ENCODE peak calls at places on chromosome 21, in six cellular contexts. G is fibroblast of lung; Y is activated naive CD4-positive, alpha-beta T cell; H is activated CD8-positive, alpha-beta memory T cell treated with anti-CD3 and anti-CD28 coated beads for 1 hour; X is activated CD4-positive, alpha-beta T cell treated with anti-CD3 and anti-CD28 coated beads, Interleukin-2, amount 50 U/mL, for 1 hour; F is posterior cingulate gyrus. N is an unnamed sample.

GRCh38 chr21:37780991-37781983 is 135.0 kb downstream of the KCNJ6 start:
- DNase-seq in H (no peak), F (no peak), Y (no peak), G (no peak), X (no peak), N (no peak)

GRCh38 chr21:43609501-43610340 is 49.6 kb downstream of the HSF2BP start:
- DNase-seq in X (no peak), F (no peak), H (no peak), G (peak), Y (no peak), N (no peak)

GRCh38 chr21:44810829-44811228 is 7.0 kb downstream of the SUMO3 start:
- DNase-seq in H (no peak), G (no peak), Y (no peak), F (no peak), X (no peak), N (no peak)

GRCh38 chr21:28554660-28555475 is 437.8 kb downstream of the LTN1 start:
- DNase-seq in X (no peak), Y (no peak), F (no peak), G (no peak), H (no peak), N (no peak)

GRCh38 chr21:26544208-26544607 is 28.9 kb downstream of the CYYR1 start:
- DNase-seq in Y (no peak), G (no peak), H (no peak), X (no peak), F (no peak), N (no peak)

GRCh38 chr21:41317458-41317857 is 857 bp downstream of the FAM3B start:
- DNase-seq in H (no peak), X (no peak), Y (no peak), F (no peak), G (no peak), N (no peak)

GRCh38 chr21:26449161-26449560 is 123.9 kb downstream of the CYYR1 start:
- DNase-seq in X (no peak), F (no peak), Y (no peak), H (no peak), G (peak), N (no peak)

GRCh38 chr21:33296156-33296555 is 28.6 kb upstream of the IFNAR1 start:
- DNase-seq in H (no peak), F (no peak), X (no peak), Y (no peak), G (no peak), N (no peak)

GRCh38 chr21:37385179-37385765 is 18.7 kb downstream of the DYRK1A start:
- DNase-seq in F (no peak), G (no peak), X (no peak), Y (no peak), H (no peak), N (no peak)

GRCh38 chr21:33254766-33255165 is 11.4 kb upstream of the IL10RB start:
- DNase-seq in H (no peak), F (no peak), X (no peak), G (no peak), Y (no peak), N (no peak)

GRCh38 chr21:35149698-35150097 is 100.6 kb upstream of the RUNX1 start:
- DNase-seq in Y (no peak), G (no peak), H (no peak), F (no peak), X (no peak), N (no peak)

GRCh38 chr21:27164208-27165172 is 197.6 kb upstream of the ADAMTS5 start:
- DNase-seq in F (no peak), H (no peak), G (no peak), Y (no peak), X (no peak), N (no peak)

GRCh38 chr21:40335689-40336088 is 468.5 kb downstream of the PCP4 start:
- DNase-seq in H (no peak), F (no peak), G (no peak), X (no peak), Y (no peak), N (no peak)

GRCh38 chr21:28705616-28706015 is 287.1 kb downstream of the LTN1 start:
- DNase-seq in X (no peak), F (no peak), H (no peak), G (peak), Y (no peak), N (no peak)

GRCh38 chr21:36589352-36589971 is 109.5 kb upstream of the SIM2 start:
- DNase-seq in F (no peak), X (no peak), Y (no peak), G (peak), H (no peak), N (no peak)

GRCh38 chr21:34845521-34846213 is 176.9 kb downstream of the CLIC6 start:
- DNase-seq in X (no peak), G (peak), H (no peak), F (no peak), Y (no peak), N (no peak)

GRCh38 chr21:42837421-42838211 is 41.7 kb downstream of the WDR4 start:
- DNase-seq in X (no peak), F (peak), Y (no peak), G (no peak), H (no peak), N (no peak)

GRCh38 chr21:44918581-44919033 is 2.1 kb downstream of the ITGB2 start:
- DNase-seq in G (no peak), H (no peak), Y (no peak), F (no peak), X (no peak), N (no peak)

GRCh38 chr21:45266518-45267389 is 20.9 kb downstream of the POFUT2 start:
- DNase-seq in H (peak), X (peak), Y (no peak), G (no peak), F (peak), N (no peak)

GRCh38 chr21:33198346-33199135 is 31.2 kb upstream of the IFNAR2 start:
- DNase-seq in X (no peak), F (peak), H (no peak), Y (no peak), G (peak), N (no peak)

GRCh38 chr21:21464691-21465090 is 466.5 kb downstream of the NCAM2 start:
- DNase-seq in H (no peak), G (no peak), X (no peak), Y (no peak), F (no peak), N (no peak)

GRCh38 chr21:42974832-42975820 is 764 bp downstream of the PKNOX1 start:
- DNase-seq in H (no peak), G (peak), Y (peak), X (peak), F (peak), N (no peak)

GRCh38 chr21:42652527-42653491 is 612 bp upstream of the PDE9A start:
- DNase-seq in F (peak), X (no peak), G (peak), H (no peak), Y (no peak), N (peak)

GRCh38 chr21:42233067-42233981 is 14.4 kb downstream of the ABCG1 start:
- DNase-seq in F (peak), Y (peak), H (peak), G (peak), X (peak), N (no peak)

GRCh38 chr21:40074198-40074597 is 207.0 kb downstream of the PCP4 start:
- DNase-seq in G (no peak), F (no peak), X (no peak), H (no peak), Y (no peak), N (no peak)

GRCh38 chr21:36004441-36004840 is 55.9 kb downstream of the SETD4 start:
- DNase-seq in H (no peak), G (peak), X (no peak), Y (no peak), F (no peak), N (no peak)

GRCh38 chr21:27206368-27206982 is 239.6 kb upstream of the ADAMTS5 start:
- DNase-seq in Y (no peak), G (no peak), H (no peak), X (no peak), F (no peak), N (no peak)

GRCh38 chr21:15437873-15438272 is 291.9 kb upstream of the USP25 start:
- DNase-seq in X (no peak), Y (no peak), G (peak), H (no peak), F (no peak), N (no peak)

GRCh38 chr21:29258626-29259335 is 39.9 kb upstream of the BACH1 start:
- DNase-seq in X (no peak), G (peak), H (no peak), F (no peak), Y (no peak), N (no peak)

GRCh38 chr21:42347601-42348327 is 3.0 kb downstream of the TFF2 start:
- DNase-seq in F (no peak), Y (no peak), G (no peak), H (no peak), X (no peak), N (no peak)

GRCh38 chr21:33641339-33642026 is at the start of gene CRYZL1:
- DNase-seq in G (peak), H (peak), Y (peak), F (peak), X (peak), N (peak)

GRCh38 chr21:45592208-45592619 is 50.0 kb upstream of the SLC19A1 start:
- DNase-seq in H (peak), F (no peak), G (no peak), Y (peak), X (peak), N (no peak)

GRCh38 chr21:46096997-46097825 is 701 bp upstream of the COL6A2 start:
- DNase-seq in F (no peak), H (no peak), Y (no peak), X (no peak), G (peak), N (no peak)

GRCh38 chr21:14699433-14700410 is 153.6 kb upstream of the SAMSN1 start:
- DNase-seq in F (no peak), X (no peak), Y (no peak), G (no peak), H (no peak), N (no peak)

GRCh38 chr21:44740721-44741120 is 29.3 kb upstream of the TSPEAR start:
- DNase-seq in H (no peak), Y (no peak), X (no peak), F (no peak), G (no peak), N (no peak)